ENCODE peak calls at places on chromosomes 6 and 20, in nine cellular contexts. P is astrocyte of the spinal cord, X is HFFc6, H is tibial nerve, W is sigmoid colon, T is uterus, Z is OCI-LY7, M is ascending aorta, L is GM13976. V is an unnamed sample.
A peak's percentile ranks its signal among the peaks of the same experiment; 100 is the strongest.

GRCh38 chr6:168239374-168239773 is 80.2 kb downstream of the DACT2 start:
- DNase-seq in P (no peak), X (no peak), H (no peak), W (no peak), T (no peak), Z (no peak), M (no peak), L (no peak), V (no peak)

GRCh38 chr6:73134588-73134987 is 90.7 kb downstream of the KHDC1L start:
- DNase-seq in P (peak; percentile 6), X (peak; percentile 12), H (no peak), W (no peak), T (no peak), Z (peak; percentile 23), M (no peak), L (no peak), V (no peak)

GRCh38 chr6:166351715-166352285 is 9.5 kb upstream of the SFT2D1 start:
- DNase-seq in P (no peak), X (no peak), H (no peak), W (no peak), T (no peak), Z (peak; percentile 10), M (no peak), L (peak; percentile 66), V (peak; percentile 62)

GRCh38 chr20:59519707-59520014 is 84.7 kb upstream of the PHACTR3 start:
- DNase-seq in P (no peak), X (no peak), H (no peak), W (no peak), T (no peak), Z (no peak), M (no peak), L (no peak), V (no peak)

GRCh38 chr6:26388014-26388413 is 5.1 kb downstream of the BTN2A2 start:
- DNase-seq in P (no peak), X (no peak), H (no peak), W (no peak), T (no peak), Z (no peak), M (no peak), L (no peak), V (no peak)

GRCh38 chr6:35014341-35014740 is 125.3 kb downstream of the ANKS1A start:
- DNase-seq in P (no peak), X (no peak), H (no peak), W (no peak), T (no peak), Z (no peak), M (no peak), L (no peak), V (no peak)

GRCh38 chr6:2969549-2969948 is 1.8 kb downstream of the SERPINB6 start:
- DNase-seq in P (no peak), X (no peak), H (no peak), W (no peak), T (no peak), Z (no peak), M (peak; percentile 40), L (no peak), V (no peak)

GRCh38 chr6:79525272-79526100 is 11.7 kb downstream of the LCA5 start:
- DNase-seq in P (peak; percentile 46), X (no peak), H (peak; percentile 38), W (no peak), T (peak; percentile 42), Z (no peak), M (no peak), L (no peak), V (no peak)

GRCh38 chr6:1348675-1349074 is 36.8 kb downstream of the FOXQ1 start:
- DNase-seq in P (peak; percentile 15), X (no peak), H (no peak), W (no peak), T (no peak), Z (no peak), M (no peak), L (no peak), V (no peak)

GRCh38 chr20:22801528-22801927 is 217.2 kb upstream of the FOXA2 start:
- DNase-seq in P (no peak), X (no peak), H (no peak), W (no peak), T (no peak), Z (no peak), M (no peak), L (no peak), V (no peak)

GRCh38 chr20:967796-968742 is 34.0 kb downstream of the RSPO4 start:
- DNase-seq in P (peak; percentile 1), X (peak; percentile 9), H (no peak), W (no peak), T (no peak), Z (peak; percentile 50), M (no peak), L (no peak), V (no peak)

GRCh38 chr20:4064118-4064962 is 49.0 kb upstream of the RNF24 start:
- DNase-seq in P (peak; percentile 95), X (peak; percentile 90), H (peak; percentile 88), W (peak; percentile 96), T (peak; percentile 93), Z (no peak), M (peak; percentile 98), L (no peak), V (no peak)

GRCh38 chr20:63219447-63219821 is 3.5 kb upstream of the YTHDF1 start:
- DNase-seq in P (no peak), X (no peak), H (no peak), W (no peak), T (no peak), Z (no peak), M (no peak), L (no peak), V (no peak)

GRCh38 chr20:63219866-63220521 is 4.1 kb upstream of the YTHDF1 start:
- DNase-seq in P (no peak), X (no peak), H (no peak), W (no peak), T (no peak), Z (no peak), M (no peak), L (no peak), V (no peak)

GRCh38 chr20:63217706-63218105 is 1.8 kb upstream of the YTHDF1 start:
- DNase-seq in P (no peak), X (no peak), H (no peak), W (no peak), T (no peak), Z (no peak), M (no peak), L (no peak), V (no peak)

GRCh38 chr20:63216849-63217471 is 1.0 kb upstream of the YTHDF1 start:
- DNase-seq in P (no peak), X (no peak), H (no peak), W (no peak), T (no peak), Z (no peak), M (no peak), L (no peak), V (no peak)

GRCh38 chr20:63218701-63219446 is 2.9 kb upstream of the YTHDF1 start:
- DNase-seq in P (no peak), X (no peak), H (no peak), W (no peak), T (no peak), Z (no peak), M (no peak), L (no peak), V (no peak)
- TF ChIP-seq CTCF in P (no peak), X (peak; percentile 42), H (no peak), W (no peak), T (no peak), Z (peak; percentile 28), M (no peak), L (no peak), V (no peak)

GRCh38 chr6:134416501-134417154 is 98.7 kb upstream of the SGK1 start:
- DNase-seq in P (peak; percentile 47), X (peak; percentile 76), H (no peak), W (no peak), T (no peak), Z (no peak), M (no peak), L (no peak), V (no peak)

GRCh38 chr6:134421496-134421895 is 103.6 kb upstream of the SGK1 start:
- DNase-seq in P (peak; percentile 61), X (peak; percentile 48), H (no peak), W (no peak), T (no peak), Z (no peak), M (no peak), L (no peak), V (no peak)

GRCh38 chr6:134420638-134421181 is 102.8 kb upstream of the SGK1 start:
- DNase-seq in P (peak; percentile 70), X (peak; percentile 86), H (no peak), W (no peak), T (no peak), Z (no peak), M (no peak), L (no peak), V (no peak)

GRCh38 chr6:134422426-134423231 is 104.7 kb upstream of the SGK1 start:
- DNase-seq in P (peak; percentile 99), X (peak; percentile 98), H (no peak), W (no peak), T (no peak), Z (no peak), M (no peak), L (no peak), V (no peak)

GRCh38 chr6:134419717-134420116 is 101.8 kb upstream of the SGK1 start:
- DNase-seq in P (no peak), X (no peak), H (no peak), W (no peak), T (no peak), Z (no peak), M (no peak), L (no peak), V (no peak)
- TF ChIP-seq CTCF in P (no peak), X (no peak), H (no peak), W (no peak), T (no peak), Z (no peak), M (no peak), L (no peak), V (no peak)

DNA sequence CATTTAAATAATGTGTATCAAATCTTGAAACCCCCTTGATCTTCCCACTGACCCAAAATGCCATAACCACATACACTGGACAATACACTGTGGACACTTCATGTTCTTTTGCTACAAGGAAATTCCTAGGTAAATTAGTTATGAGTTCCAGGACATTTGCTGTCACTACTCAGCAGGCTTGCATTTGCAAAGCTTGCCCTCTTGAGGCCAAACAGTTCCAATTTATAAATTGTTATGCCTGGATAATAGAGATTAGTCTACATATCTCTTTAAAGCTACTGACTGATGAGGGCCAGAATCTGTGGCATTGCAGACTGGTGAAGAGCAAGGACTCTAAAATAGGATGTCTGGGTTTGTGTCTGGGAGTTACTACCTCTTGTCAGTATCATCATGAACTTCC is 17.4 kb upstream of the RAB32 start:
- DNase-seq in P (peak; percentile 14), X (peak; percentile 21), H (no peak), W (no peak), T (no peak), Z (no peak), M (no peak), L (no peak), V (no peak)
- TF ChIP-seq CTCF in P (peak; percentile 32), X (peak; percentile 66), H (no peak), W (no peak), T (no peak), Z (peak; percentile 19), M (no peak), L (no peak), V (no peak)

DNA sequence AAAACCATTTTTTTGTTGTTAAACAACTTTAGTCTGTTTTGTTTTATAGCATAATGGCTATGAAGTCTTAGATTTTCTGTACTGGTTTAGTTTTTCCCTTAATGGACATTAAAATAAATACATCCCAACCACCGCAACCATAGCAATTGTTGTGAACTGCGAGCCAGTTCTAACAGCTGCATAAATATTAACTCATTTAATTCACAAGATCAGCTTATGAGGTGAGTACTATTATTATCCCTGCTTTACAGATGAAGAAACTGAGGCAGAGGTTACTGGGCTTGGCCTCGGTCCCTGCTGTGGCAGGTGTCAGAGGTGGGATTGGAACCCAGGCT is 23.1 kb downstream of the MOCS3 start:
- DNase-seq in P (no peak), X (no peak), H (no peak), W (no peak), T (no peak), Z (no peak), M (no peak), L (no peak), V (no peak)
- TF ChIP-seq CTCF in P (no peak), X (peak; percentile 66), H (no peak), W (no peak), T (no peak), Z (peak; percentile 65), M (no peak), L (no peak), V (no peak)